ENCODE peak calls at places on chromosome 5, in four cellular contexts. E is GM20000, H is SW 1271, X is T-helper 2 cell. K is an unnamed sample.

GRCh38 chr5:15610216-15610615 is 110.2 kb downstream of the FBXL7 start:
- DNase-seq in E (no peak), H (no peak), X (no peak), K (no peak)

GRCh38 chr5:33306758-33307157 is 134.0 kb upstream of the TARS1 start:
- DNase-seq in X (no peak), H (no peak), E (no peak), K (no peak)

GRCh38 chr5:140926903-140927573 is 939 bp downstream of the PCDHAC1 start:
- DNase-seq in X (no peak), H (peak; percentile 71), E (no peak), K (peak; percentile 7)

GRCh38 chr5:122144236-122144635 is 14.9 kb downstream of the ZNF474 start:
- DNase-seq in E (no peak), X (no peak), H (no peak), K (no peak)

GRCh38 chr5:141513021-141513626 is 24.2 kb downstream of the PCDHGC5 start:
- DNase-seq in X (no peak), E (no peak), H (no peak), K (peak; percentile 41)

GRCh38 chr5:95822038-95822407 is 503 bp downstream of the GLRX start:
- DNase-seq in H (peak; percentile 75), E (peak; percentile 44), X (peak; percentile 16), K (peak; percentile 48)

GRCh38 chr5:38780950-38781349 is 64.9 kb upstream of the OSMR start:
- DNase-seq in E (no peak), X (no peak), H (peak; percentile 22), K (peak; percentile 82)

GRCh38 chr5:96876292-96876850 is at the start of gene ERAP2:
- DNase-seq in E (peak; percentile 43), X (no peak), H (peak; percentile 87), K (peak; percentile 50)

GRCh38 chr5:87137280-87137679 is 130.4 kb upstream of the RASA1 start:
- DNase-seq in E (no peak), X (no peak), H (no peak), K (no peak)

GRCh38 chr5:1745806-1746370 is 53.7 kb downstream of the MRPL36 start:
- DNase-seq in E (no peak), X (no peak), H (no peak), K (no peak)